ENCODE peak calls at places on chromosomes 1 and 21, in four cellular contexts. One of them, this sample, is unnamed.

GRCh38 chr1:202061055-202061454 is 50.7 kb downstream of the ELF3 start:
- DNase-seq in lower lobe of right lung: no peak
- DNase-seq in IMR-90: no peak
- DNase-seq in uterus: no peak
- DNase-seq in this sample: no peak

GRCh38 chr21:31343680-31344480 is at the start of gene TIAM1:
- DNase-seq in lower lobe of right lung: peak; percentile 77
- DNase-seq in IMR-90: peak; percentile 66
- DNase-seq in uterus: peak; percentile 15
- DNase-seq in this sample: peak; percentile 77

GRCh38 chr1:21490774-21491482 is 18.3 kb upstream of the ALPL start:
- DNase-seq in lower lobe of right lung: no peak
- DNase-seq in IMR-90: peak; percentile 64
- DNase-seq in uterus: no peak
- DNase-seq in this sample: no peak

GRCh38 chr21:36310016-36310415 is 10.0 kb upstream of the MORC3 start:
- DNase-seq in lower lobe of right lung: no peak
- DNase-seq in IMR-90: no peak
- DNase-seq in uterus: no peak
- DNase-seq in this sample: no peak

GRCh38 chr21:45303111-45303615 is 15.5 kb upstream of the POFUT2 start:
- DNase-seq in lower lobe of right lung: peak; percentile 42
- DNase-seq in IMR-90: no peak
- DNase-seq in uterus: peak; percentile 22
- DNase-seq in this sample: peak; percentile 65

GRCh38 chr1:97986041-97987005 is 65.5 kb upstream of the DPYD start:
- DNase-seq in lower lobe of right lung: no peak
- DNase-seq in IMR-90: peak; percentile 64
- DNase-seq in uterus: no peak
- DNase-seq in this sample: no peak

GRCh38 chr21:36733857-36734256 is 34.9 kb downstream of the SIM2 start:
- DNase-seq in lower lobe of right lung: no peak
- DNase-seq in IMR-90: no peak
- DNase-seq in uterus: no peak
- DNase-seq in this sample: no peak

GRCh38 chr1:227759345-227760300 is 24.4 kb downstream of the SNAP47 start:
- DNase-seq in lower lobe of right lung: no peak
- DNase-seq in IMR-90: peak; percentile 99
- DNase-seq in uterus: peak; percentile 81
- DNase-seq in this sample: no peak

GRCh38 chr1:48680411-48681035 is 96.2 kb downstream of the BEND5 start:
- DNase-seq in lower lobe of right lung: no peak
- DNase-seq in IMR-90: no peak
- DNase-seq in uterus: no peak
- DNase-seq in this sample: no peak

GRCh38 chr1:46445773-46446256 is 43.8 kb upstream of the DMBX1 start:
- DNase-seq in lower lobe of right lung: no peak
- DNase-seq in IMR-90: no peak
- DNase-seq in uterus: no peak
- DNase-seq in this sample: no peak

GRCh38 chr21:41217656-41218380 is 49.9 kb downstream of the BACE2 start:
- DNase-seq in lower lobe of right lung: no peak
- DNase-seq in IMR-90: peak; percentile 74
- DNase-seq in uterus: peak; percentile 38
- DNase-seq in this sample: peak; percentile 83

GRCh38 chr1:211613108-211613947 is 34.4 kb upstream of the SLC30A1 start:
- DNase-seq in lower lobe of right lung: peak; percentile 84
- DNase-seq in IMR-90: peak; percentile 94
- DNase-seq in uterus: peak; percentile 55
- DNase-seq in this sample: peak; percentile 92

DNA sequence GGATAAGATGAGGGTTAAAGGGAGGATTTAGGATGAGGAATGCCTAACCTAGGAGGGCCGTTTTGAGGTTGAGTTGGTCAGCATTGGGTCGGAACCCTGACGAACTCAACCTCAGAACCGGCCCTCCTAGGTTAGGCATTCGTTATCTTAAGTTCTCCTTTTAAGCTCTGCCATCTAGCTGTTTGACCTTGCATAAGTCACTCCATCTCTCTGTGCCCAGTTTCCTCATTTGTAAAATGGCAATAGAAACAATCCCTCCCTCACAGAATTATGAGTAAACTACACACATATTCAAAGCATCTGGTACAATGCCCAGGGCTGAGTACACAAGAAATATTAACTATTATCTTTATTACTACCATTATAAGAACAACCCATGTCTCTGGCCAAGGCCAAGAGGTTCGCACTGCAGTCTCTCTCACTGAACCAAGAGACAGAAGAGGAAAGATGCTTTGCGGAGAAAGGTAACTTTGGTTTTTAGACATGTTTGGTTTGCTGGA is 4.8 kb downstream of the ABCB10 start:
- DNase-seq in lower lobe of right lung: no peak
- DNase-seq in IMR-90: no peak
- DNase-seq in uterus: no peak
- DNase-seq in this sample: no peak
- H3K4me3 ChIP-seq in lower lobe of right lung: no peak overlapping the region
- H3K4me3 ChIP-seq in IMR-90: no peak overlapping the region
- H3K4me3 ChIP-seq in uterus: no peak overlapping the region
- H3K4me3 ChIP-seq in this sample: no peak overlapping the region

GRCh38 chr1:155596864-155597263 is 13.2 kb upstream of the MSTO1 start:
- DNase-seq in lower lobe of right lung: no peak
- DNase-seq in IMR-90: no peak
- DNase-seq in uterus: no peak
- DNase-seq in this sample: no peak

DNA sequence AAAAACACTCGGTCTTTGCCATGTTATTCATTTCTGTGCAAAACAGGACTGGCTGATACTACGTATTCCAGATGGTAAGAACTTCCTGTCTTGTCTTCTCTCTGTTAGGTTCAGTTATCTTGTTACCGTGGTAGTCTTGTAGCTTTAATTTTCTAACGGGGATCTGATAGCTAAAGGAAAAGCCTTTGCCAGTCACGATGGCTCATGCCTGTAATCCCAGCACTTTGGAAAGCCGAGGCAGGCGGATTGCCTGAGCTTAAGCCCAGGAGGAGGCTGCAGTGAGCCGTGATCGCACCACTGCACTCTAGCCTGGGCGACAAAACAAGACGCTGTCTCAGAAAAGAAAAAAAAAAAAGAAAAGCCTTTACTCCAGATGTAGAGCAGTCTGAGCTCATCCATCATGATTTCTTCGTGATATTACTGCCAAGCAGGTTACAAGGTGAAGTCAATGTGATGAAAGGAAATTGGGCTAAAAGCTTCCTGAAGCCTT is 11.1 kb upstream of the MSTO1 start:
- DNase-seq in lower lobe of right lung: no peak
- DNase-seq in IMR-90: peak; percentile 43
- DNase-seq in uterus: no peak
- DNase-seq in this sample: no peak
- TF ChIP-seq CTCF in lower lobe of right lung: no peak
- TF ChIP-seq CTCF in IMR-90: no peak
- TF ChIP-seq CTCF in uterus: no peak
- TF ChIP-seq CTCF in this sample: no peak

DNA sequence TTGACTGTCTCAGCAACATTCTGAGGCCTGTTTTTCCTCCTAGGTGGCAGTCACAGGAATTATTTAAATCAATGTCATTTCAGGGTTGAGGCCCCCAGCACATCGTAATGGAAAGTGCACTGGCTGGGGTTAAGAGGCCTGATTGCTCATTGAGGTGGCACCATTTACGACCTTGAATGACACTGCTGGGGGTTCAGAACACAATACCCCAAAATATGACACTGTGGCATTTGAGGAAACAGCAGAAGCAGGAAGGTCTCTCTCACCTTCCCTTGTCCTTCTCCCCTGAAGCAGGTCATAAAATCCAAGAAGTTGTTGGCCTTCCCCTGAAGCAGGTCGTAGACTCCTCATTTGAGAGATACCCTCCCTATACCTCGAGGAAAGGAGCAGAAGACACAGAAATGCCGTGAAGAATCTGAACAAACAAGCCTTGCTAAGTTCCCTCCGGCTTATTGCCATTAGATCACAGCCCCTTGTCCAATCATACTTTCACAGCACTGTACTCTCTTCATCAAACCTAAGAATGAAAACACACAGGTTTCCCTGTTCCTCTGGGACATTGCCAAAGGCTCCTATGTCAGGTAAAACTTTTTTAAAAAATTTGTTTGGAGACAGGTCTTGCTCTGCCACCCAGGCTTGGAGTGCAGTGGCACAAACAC is 71.3 kb downstream of the S1PR1 start:
- DNase-seq in lower lobe of right lung: no peak
- DNase-seq in IMR-90: no peak
- DNase-seq in uterus: no peak
- DNase-seq in this sample: no peak
- H3K4me3 ChIP-seq in lower lobe of right lung: no peak overlapping the region
- H3K4me3 ChIP-seq in IMR-90: no peak overlapping the region
- H3K4me3 ChIP-seq in uterus: no peak overlapping the region
- H3K4me3 ChIP-seq in this sample: no peak overlapping the region

DNA sequence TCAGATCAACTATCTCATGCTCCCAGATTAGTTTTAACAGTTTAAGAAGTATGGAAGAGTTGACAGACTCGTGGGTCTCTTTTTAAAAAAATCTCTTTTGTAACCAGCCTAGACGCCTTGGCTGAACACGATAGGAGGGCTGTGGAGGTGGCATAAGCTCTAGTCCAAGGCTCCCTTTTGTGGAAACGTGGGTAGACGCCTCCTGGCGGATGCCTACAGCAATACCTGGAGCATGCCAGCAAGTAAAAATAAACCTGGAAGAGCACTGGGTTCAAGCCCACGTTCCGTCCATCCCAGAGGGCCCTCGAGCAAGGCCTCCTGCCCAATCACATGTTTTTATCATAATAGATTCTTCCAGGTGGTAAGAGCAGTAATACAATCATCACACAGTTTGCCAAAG is 87.9 kb downstream of the RGS7 start:
- DNase-seq in lower lobe of right lung: no peak
- DNase-seq in IMR-90: no peak
- DNase-seq in uterus: no peak
- DNase-seq in this sample: no peak
- TF ChIP-seq CTCF in lower lobe of right lung: no peak
- TF ChIP-seq CTCF in IMR-90: no peak
- TF ChIP-seq CTCF in uterus: no peak
- TF ChIP-seq CTCF in this sample: no peak

GRCh38 chr1:42767510-42767924 is 468 bp downstream of the C1orf50 start:
- DNase-seq in lower lobe of right lung: no peak
- DNase-seq in IMR-90: no peak
- DNase-seq in uterus: no peak
- DNase-seq in this sample: no peak

GRCh38 chr1:42765271-42765670 is 1.6 kb downstream of the P3H1 start:
- DNase-seq in lower lobe of right lung: no peak
- DNase-seq in IMR-90: no peak
- DNase-seq in uterus: no peak
- DNase-seq in this sample: no peak

GRCh38 chr1:42766723-42767509 is at the start of the genes C1orf50 and P3H1:
- DNase-seq in lower lobe of right lung: peak; percentile 100
- DNase-seq in IMR-90: peak; percentile 98
- DNase-seq in uterus: peak; percentile 100
- DNase-seq in this sample: peak; percentile 100

GRCh38 chr1:42765832-42766722 is 751 bp downstream of the P3H1 start:
- DNase-seq in lower lobe of right lung: no peak
- DNase-seq in IMR-90: peak; percentile 83
- DNase-seq in uterus: peak; percentile 32
- DNase-seq in this sample: no peak

DNA sequence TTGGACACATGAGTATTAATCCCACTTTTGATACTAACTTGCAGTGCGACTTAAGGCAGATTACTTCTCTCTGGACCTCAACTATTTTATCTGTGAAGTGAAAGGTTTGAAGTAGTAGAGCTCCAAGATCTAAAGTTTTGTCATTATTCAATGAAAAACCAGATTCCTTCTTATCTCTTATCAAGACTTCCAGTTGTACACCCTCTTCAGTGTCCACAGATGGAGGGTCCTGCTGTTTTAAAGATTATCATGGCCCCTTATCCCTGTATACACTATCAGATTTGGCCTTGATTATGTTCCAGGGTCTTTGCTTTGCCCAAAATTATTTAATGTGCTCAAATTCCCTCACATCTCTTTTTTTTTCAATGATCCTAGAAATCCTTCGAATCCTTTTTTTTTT is 1.1 kb downstream of the C1orf50 start:
- DNase-seq in lower lobe of right lung: no peak
- DNase-seq in IMR-90: no peak
- DNase-seq in uterus: no peak
- DNase-seq in this sample: no peak
- H3K4me3 ChIP-seq in lower lobe of right lung: peak overlapping the region; percentile 98
- H3K4me3 ChIP-seq in IMR-90: peak overlapping the region; percentile 71
- H3K4me3 ChIP-seq in uterus: peak overlapping the region; percentile 95
- H3K4me3 ChIP-seq in this sample: peak overlapping the region; percentile 92

This sample was measured in coronary artery.